ENCODE peak calls at places on chromosomes 6 and 20, in five cellular contexts. X, D, G, K and V are unnamed samples.
A peak's percentile ranks its signal among the peaks of the same experiment; 100 is the strongest.

GRCh38 chr6:24600903-24601302 is 45.1 kb downstream of the KIAA0319 start:
- DNase-seq in X (no peak), D (no peak), G (no peak), K (no peak), V (no peak)

GRCh38 chr20:49982346-49983122 is at the start of gene SNAI1:
- DNase-seq in X (peak; percentile 77), D (peak; percentile 99), G (peak; percentile 72), K (peak; percentile 99), V (peak; percentile 89)

GRCh38 chr20:45835230-45836224 is 1.9 kb downstream of the SNX21 start:
- DNase-seq in X (peak; percentile 19), D (no peak), G (peak; percentile 57), K (no peak), V (no peak)

GRCh38 chr6:22421187-22421586 is 124.4 kb upstream of the PRL start:
- DNase-seq in X (peak; percentile 26), D (no peak), G (no peak), K (no peak), V (no peak)

GRCh38 chr20:1310087-1310486 is 18.9 kb downstream of the SDCBP2 start:
- DNase-seq in X (no peak), D (no peak), G (no peak), K (no peak), V (no peak)

GRCh38 chr6:124131259-124131658 is 327.6 kb downstream of the NKAIN2 start:
- DNase-seq in X (peak; percentile 89), D (no peak), G (no peak), K (no peak), V (no peak)

GRCh38 chr6:21149460-21149859 is 444.1 kb upstream of the SOX4 start:
- DNase-seq in X (peak; percentile 86), D (no peak), G (no peak), K (no peak), V (no peak)

GRCh38 chr6:139871844-139872510 is 497.5 kb upstream of the CITED2 start:
- DNase-seq in X (no peak), D (no peak), G (no peak), K (no peak), V (no peak)

GRCh38 chr20:11274137-11274536 is 600.3 kb upstream of the JAG1 start:
- DNase-seq in X (peak; percentile 27), D (no peak), G (no peak), K (peak; percentile 51), V (peak; percentile 28)

GRCh38 chr20:29689411-29690225 is 1567.8 kb upstream of the DEFB115 start:
- DNase-seq in X (no peak), D (no peak), G (peak; percentile 28), K (no peak), V (no peak)

GRCh38 chr20:58717278-58718091 is 24.9 kb downstream of the NPEPL1 start:
- DNase-seq in X (no peak), D (no peak), G (peak; percentile 10), K (no peak), V (no peak)

GRCh38 chr20:40892642-40893041 is 136.0 kb upstream of the TOP1 start:
- DNase-seq in X (no peak), D (no peak), G (no peak), K (no peak), V (no peak)

GRCh38 chr20:41347523-41348429 is 7.2 kb downstream of the LPIN3 start:
- DNase-seq in X (no peak), D (no peak), G (peak; percentile 52), K (no peak), V (no peak)

GRCh38 chr6:104955927-104956662 is 812 bp upstream of the LIN28B start:
- DNase-seq in X (no peak), D (no peak), G (no peak), K (no peak), V (no peak)

GRCh38 chr6:51684038-51684437 is 403.4 kb downstream of the PKHD1 start:
- DNase-seq in X (no peak), D (no peak), G (no peak), K (no peak), V (no peak)

GRCh38 chr6:13761361-13762036 is 49.9 kb upstream of the RANBP9 start:
- DNase-seq in X (peak; percentile 43), D (no peak), G (no peak), K (no peak), V (no peak)

GRCh38 chr6:128807577-128807976 is 75.4 kb upstream of the LAMA2 start:
- DNase-seq in X (peak; percentile 73), D (no peak), G (no peak), K (no peak), V (no peak)

GRCh38 chr20:58852559-58853271 is at the start of gene GNAS:
- DNase-seq in X (peak; percentile 59), D (no peak), G (peak; percentile 58), K (peak; percentile 73), V (no peak)

GRCh38 chr20:15857131-15857784 is 716.0 kb downstream of the KIF16B start:
- DNase-seq in X (no peak), D (no peak), G (no peak), K (no peak), V (no peak)

GRCh38 chr20:3203315-3204123 is 963 bp downstream of the DDRGK1 start:
- DNase-seq in X (no peak), D (peak; percentile 35), G (no peak), K (peak; percentile 74), V (no peak)

GRCh38 chr6:170253910-170254269 is 37.0 kb downstream of the DLL1 start:
- DNase-seq in X (no peak), D (no peak), G (no peak), K (no peak), V (no peak)

GRCh38 chr6:154386848-154387717 is 30.5 kb upstream of the IPCEF1 start:
- DNase-seq in X (peak; percentile 94), D (no peak), G (no peak), K (no peak), V (no peak)

GRCh38 chr20:32611286-32611685 is 26.2 kb upstream of the NOL4L start:
- DNase-seq in X (no peak), D (no peak), G (no peak), K (no peak), V (no peak)

GRCh38 chr6:21176197-21176596 is 417.4 kb upstream of the SOX4 start:
- DNase-seq in X (peak; percentile 24), D (no peak), G (no peak), K (no peak), V (no peak)

GRCh38 chr20:48350291-48350988 is 477.4 kb downstream of the PREX1 start:
- DNase-seq in X (no peak), D (no peak), G (no peak), K (peak; percentile 45), V (no peak)

GRCh38 chr6:121539537-121539936 is 104.1 kb downstream of the GJA1 start:
- DNase-seq in X (no peak), D (no peak), G (no peak), K (no peak), V (no peak)

GRCh38 chr6:31723245-31723979 is at the start of gene MPIG6B:
- DNase-seq in X (no peak), D (no peak), G (no peak), K (no peak), V (no peak)

GRCh38 chr6:30818426-30818841 is 65.9 kb upstream of the DDR1 start:
- DNase-seq in X (peak; percentile 94), D (no peak), G (no peak), K (no peak), V (no peak)

GRCh38 chr6:162140453-162140852 is 587.1 kb downstream of the PRKN start:
- DNase-seq in X (no peak), D (no peak), G (no peak), K (no peak), V (no peak)